ENCODE peak calls at places on chromosome 12, in six cellular contexts. L, H, B, R, G and C are unnamed samples.

GRCh38 chr12:107500310-107500709 is 185.3 kb upstream of the PWP1 start:
- DNase-seq in H (no peak), G (no peak), B (no peak), R (no peak), L (no peak), C (no peak)

GRCh38 chr12:65557425-65558167 is 266.7 kb upstream of the HMGA2 start:
- DNase-seq in G (no peak), L (no peak), R (no peak), B (no peak), H (no peak), C (no peak)

GRCh38 chr12:95683418-95683817 is 107.1 kb downstream of the NTN4 start:
- DNase-seq in H (no peak), L (no peak), G (no peak), R (no peak), B (no peak), C (no peak)

GRCh38 chr12:52207106-52207505 is 15.3 kb upstream of the KRT80 start:
- DNase-seq in R (no peak), G (peak; percentile 19), H (no peak), B (no peak), L (no peak), C (no peak)

GRCh38 chr12:30201301-30202160 is 417.8 kb upstream of the TMTC1 start:
- DNase-seq in G (no peak), R (no peak), L (no peak), B (no peak), H (no peak), C (no peak)

GRCh38 chr12:60279224-60279623 is 683.4 kb downstream of the SLC16A7 start:
- DNase-seq in R (no peak), B (no peak), H (no peak), L (no peak), G (no peak), C (no peak)

GRCh38 chr12:47222960-47223847 is 143.4 kb upstream of the AMIGO2 start:
- DNase-seq in R (no peak), H (no peak), L (no peak), G (no peak), B (no peak), C (no peak)

GRCh38 chr12:46518729-46519128 is 146.2 kb upstream of the SLC38A2 start:
- DNase-seq in L (no peak), R (no peak), B (no peak), H (no peak), G (no peak), C (no peak)

GRCh38 chr12:24902521-24903304 is 46.2 kb downstream of the BCAT1 start:
- DNase-seq in L (no peak), G (peak; percentile 68), H (no peak), B (no peak), R (no peak), C (no peak)

GRCh38 chr12:71509705-71510104 is 70.1 kb downstream of the LGR5 start:
- DNase-seq in G (no peak), L (no peak), H (no peak), B (no peak), R (no peak), C (no peak)